ENCODE peak calls at places on chromosomes 3 and 15, in ten cellular contexts. K is EH; G is osteocyte; U is stimulated activated CD8-positive, alpha-beta memory T cell treated with anti-CD3 and anti-CD28 coated beads, Interleukin-4, amount 100 ng/mL, for 24 hours; P is stimulated activated naive CD8-positive, alpha-beta T cell treated with anti-CD3 and anti-CD28 coated beads, Interleukin-15, amount 100 ng/mL, for 72 hours; H is SK-N-SH; R is anterior cingulate cortex; N is GM03348; Z is dermis microvascular lymphatic vessel endothelial cell; F is substantia nigra. Q is an unnamed sample.

GRCh38 chr15:70427120-70427519 is 329.4 kb upstream of the TLE3 start:
- DNase-seq in H (no peak), N (no peak), Z (no peak), R (no peak), G (no peak), U (no peak), K (no peak), P (no peak), F (no peak), Q (no peak)

GRCh38 chr15:32041294-32041693 is 11.0 kb downstream of the CHRNA7 start:
- DNase-seq in G (no peak), P (no peak), F (no peak), U (no peak), N (no peak), K (no peak), H (no peak), R (no peak), Z (no peak), Q (no peak)

GRCh38 chr3:118803096-118803476 is 231.6 kb downstream of the IGSF11 start:
- DNase-seq in N (no peak), G (no peak), K (no peak), H (no peak), U (no peak), F (no peak), Z (no peak), P (no peak), R (no peak), Q (no peak)

GRCh38 chr3:149494759-149495580 is 20.5 kb downstream of the TM4SF4 start:
- DNase-seq in F (no peak), H (no peak), G (no peak), P (no peak), U (no peak), K (peak), Z (no peak), N (peak), R (no peak), Q (no peak)

GRCh38 chr3:128559486-128560225 is 66.7 kb upstream of the GATA2 start:
- DNase-seq in N (no peak), K (no peak), R (no peak), F (no peak), H (no peak), P (no peak), U (no peak), Z (no peak), G (no peak), Q (no peak)

GRCh38 chr3:15265655-15266509 is 59.8 kb downstream of the CAPN7 start:
- DNase-seq in P (no peak), F (no peak), G (no peak), R (no peak), N (no peak), Z (no peak), K (no peak), H (no peak), U (no peak), Q (no peak)

GRCh38 chr15:47506543-47507090 is 210.7 kb upstream of the SEMA6D start:
- DNase-seq in F (no peak), R (no peak), P (no peak), Z (no peak), G (no peak), U (no peak), H (no peak), N (no peak), K (no peak), Q (no peak)

GRCh38 chr3:39982665-39983357 is 173.4 kb downstream of the MYRIP start:
- DNase-seq in Z (no peak), N (no peak), P (no peak), G (no peak), F (no peak), R (no peak), K (no peak), H (no peak), U (no peak), Q (no peak)

GRCh38 chr3:78274475-78275065 is 1234.7 kb downstream of the ROBO2 start:
- DNase-seq in G (no peak), N (no peak), U (no peak), H (no peak), R (no peak), F (no peak), P (no peak), K (no peak), Z (no peak), Q (no peak)

GRCh38 chr3:157865449-157865862 is 240.8 kb downstream of the SHOX2 start:
- DNase-seq in U (peak), Z (no peak), G (no peak), H (no peak), F (no peak), P (peak), K (no peak), N (no peak), R (no peak), Q (peak)

GRCh38 chr3:60720696-60721228 is 530.5 kb downstream of the FHIT start:
- DNase-seq in Z (no peak), N (peak), U (no peak), G (no peak), K (no peak), R (no peak), F (no peak), P (no peak), H (no peak), Q (no peak)

GRCh38 chr3:176848431-176849214 is 348.7 kb downstream of the TBL1XR1 start:
- DNase-seq in U (no peak), K (no peak), P (no peak), Z (no peak), H (no peak), R (no peak), F (no peak), G (no peak), N (peak), Q (no peak)

GRCh38 chr3:57927916-57928315 is 80.3 kb upstream of the FLNB start:
- DNase-seq in H (no peak), K (peak), N (peak), G (no peak), Z (no peak), R (no peak), P (no peak), F (no peak), U (no peak), Q (no peak)

GRCh38 chr15:26294062-26294689 is 431.0 kb upstream of the ATP10A start:
- DNase-seq in U (no peak), H (peak), G (no peak), Z (no peak), K (no peak), N (no peak), P (no peak), F (no peak), R (no peak), Q (no peak)

GRCh38 chr15:59996498-59997041 is 7.5 kb upstream of the FOXB1 start:
- DNase-seq in N (no peak), H (peak), F (no peak), G (no peak), K (no peak), U (no peak), P (peak), R (no peak), Z (no peak), Q (no peak)

GRCh38 chr15:61621146-61621545 is 392.0 kb upstream of the RORA start:
- DNase-seq in R (no peak), F (no peak), P (peak), Z (peak), K (no peak), G (no peak), N (peak), H (peak), U (no peak), Q (no peak)

GRCh38 chr3:197540961-197541377 is 14.8 kb downstream of the BDH1 start:
- DNase-seq in N (no peak), P (no peak), Z (no peak), H (no peak), R (no peak), F (no peak), K (no peak), G (no peak), U (no peak), Q (no peak)

GRCh38 chr3:195900426-195901355 is 7.7 kb downstream of the TNK2 start:
- DNase-seq in Z (peak), K (peak), P (peak), N (peak), H (no peak), G (no peak), U (no peak), F (peak), R (peak), Q (no peak)

GRCh38 chr15:56491110-56491722 is 26.3 kb upstream of the MNS1 start:
- DNase-seq in G (no peak), Z (peak), N (peak), H (peak), U (peak), K (peak), F (peak), R (peak), P (peak), Q (peak)

GRCh38 chr15:81052046-81052445 is 51.3 kb downstream of the TLNRD1 start:
- DNase-seq in U (no peak), R (no peak), P (no peak), F (no peak), G (no peak), Z (no peak), N (no peak), H (no peak), K (peak), Q (no peak)

GRCh38 chr3:54826255-54826691 is 101.6 kb downstream of the LRTM1 start:
- DNase-seq in F (no peak), K (peak), N (peak), Z (no peak), H (no peak), G (no peak), R (no peak), P (no peak), U (no peak), Q (no peak)

GRCh38 chr3:27861047-27862036 is 139.2 kb upstream of the EOMES start:
- DNase-seq in K (no peak), U (no peak), R (no peak), G (no peak), P (no peak), Z (no peak), N (no peak), H (no peak), F (no peak), Q (no peak)

GRCh38 chr3:170542704-170543103 is 43.2 kb downstream of the SLC7A14 start:
- DNase-seq in F (no peak), K (peak), P (no peak), U (no peak), G (no peak), H (no peak), R (no peak), Z (no peak), N (peak), Q (no peak)

GRCh38 chr15:44811347-44811746 is 75.0 kb downstream of the TRIM69 start:
- DNase-seq in H (no peak), N (no peak), K (no peak), F (no peak), P (no peak), Z (no peak), U (no peak), R (no peak), G (peak), Q (no peak)

GRCh38 chr3:37031115-37031682 is 37.9 kb downstream of the MLH1 start:
- DNase-seq in F (no peak), G (no peak), Z (no peak), R (no peak), H (no peak), K (peak), N (peak), P (no peak), U (no peak), Q (no peak)

GRCh38 chr15:56774356-56774755 is 41.0 kb upstream of the ZNF280D start:
- DNase-seq in Z (no peak), K (no peak), U (no peak), G (no peak), H (no peak), P (no peak), N (no peak), F (no peak), R (no peak), Q (no peak)

GRCh38 chr3:195774917-195775316 is 36.8 kb downstream of the MUC4 start:
- DNase-seq in N (peak), P (no peak), U (no peak), H (peak), G (no peak), Z (peak), R (no peak), K (peak), F (no peak), Q (no peak)

GRCh38 chr3:17412950-17413530 is 329.4 kb downstream of the TBC1D5 start:
- DNase-seq in P (peak), Z (peak), U (no peak), N (peak), R (no peak), F (no peak), G (no peak), K (peak), H (peak), Q (no peak)

GRCh38 chr3:52253314-52254260 is 8.0 kb downstream of the PPM1M start:
- DNase-seq in K (no peak), Z (no peak), G (no peak), U (peak), F (no peak), N (peak), H (no peak), R (peak), P (peak), Q (peak)

GRCh38 chr3:23648326-23648964 is 157.3 kb upstream of the UBE2E1 start:
- DNase-seq in K (peak), U (no peak), N (peak), R (no peak), G (no peak), F (no peak), Z (no peak), H (peak), P (no peak), Q (no peak)

GRCh38 chr3:65439641-65440040 is 599.1 kb downstream of the MAGI1 start:
- DNase-seq in K (peak), F (peak), P (no peak), R (peak), Z (peak), N (peak), H (peak), G (no peak), U (no peak), Q (no peak)

GRCh38 chr3:73009008-73009407 is 12.4 kb downstream of the PPP4R2 start:
- DNase-seq in R (no peak), P (no peak), N (no peak), G (no peak), Z (no peak), H (no peak), K (no peak), U (no peak), F (no peak), Q (no peak)

GRCh38 chr3:191066669-191067068 is 132.4 kb upstream of the OSTN start:
- DNase-seq in U (no peak), F (no peak), Z (no peak), K (peak), G (no peak), R (no peak), N (peak), H (no peak), P (no peak), Q (no peak)

GRCh38 chr3:62676686-62677271 is 198.4 kb downstream of the CADPS start:
- DNase-seq in U (no peak), P (no peak), Z (no peak), R (no peak), G (no peak), N (no peak), K (no peak), F (no peak), H (peak), Q (no peak)

GRCh38 chr15:41968738-41969137 is 3.6 kb downstream of the EHD4 start:
- DNase-seq in K (no peak), F (no peak), P (no peak), R (no peak), Z (no peak), U (no peak), G (no peak), N (no peak), H (no peak), Q (no peak)

GRCh38 chr15:22903961-22904534 is 65.6 kb downstream of the NIPA2 start:
- DNase-seq in U (no peak), F (no peak), K (no peak), P (no peak), Z (no peak), G (no peak), R (no peak), N (no peak), H (no peak), Q (no peak)

GRCh38 chr15:79432345-79433311 is 492 bp downstream of the MINAR1 start:
- DNase-seq in R (no peak), Z (no peak), F (no peak), G (no peak), K (no peak), N (no peak), H (peak), P (no peak), U (no peak), Q (no peak)

GRCh38 chr3:151726016-151726415 is 7.7 kb upstream of the AADACL2 start:
- DNase-seq in R (no peak), K (peak), P (no peak), Z (no peak), F (no peak), N (no peak), U (no peak), H (no peak), G (no peak), Q (no peak)